ENCODE peak calls at places on chromosome 3, in six cellular contexts. B is trophoblast cell, I is IMR-90, Y is mesenchymal stem cell, D is H9, W is H1. A is an unnamed sample. For H3K4me1, the result is how much of the 10 kb centered on the place peaks cover.

GRCh38 chr3:36365829-36366228 is 14.5 kb upstream of the STAC start:
- DNase-seq in B (no peak), I (no peak), Y (no peak), D (no peak), W (no peak), A (no peak)

GRCh38 chr3:4306860-4307259 is 3.7 kb downstream of the SETMAR start:
- DNase-seq in B (peak), I (peak), Y (no peak), D (no peak), W (no peak), A (no peak)

GRCh38 chr3:47296562-47297302 is 14.0 kb downstream of the KLHL18 start:
- DNase-seq in B (no peak), I (no peak), Y (no peak), D (no peak), W (no peak), A (no peak)

GRCh38 chr3:53846134-53846850 is at the start of the genes CHDH and IL17RB:
- DNase-seq in B (peak), I (no peak), Y (no peak), D (peak), W (no peak), A (peak)

GRCh38 chr3:64163755-64164148 is 61.5 kb downstream of the PRICKLE2 start:
- DNase-seq in B (peak), I (peak), Y (peak), D (no peak), W (no peak), A (no peak)

GRCh38 chr3:152769523-152769922 is 65.4 kb upstream of the P2RY1 start:
- DNase-seq in B (peak), I (no peak), Y (peak), D (no peak), W (no peak), A (no peak)

GRCh38 chr3:141537866-141538265 is 51.0 kb downstream of the RASA2 start:
- DNase-seq in B (no peak), I (no peak), Y (no peak), D (no peak), W (no peak), A (no peak)

GRCh38 chr3:85709483-85709882 is 750.7 kb downstream of the CADM2 start:
- DNase-seq in B (no peak), I (no peak), Y (no peak), D (no peak), W (no peak), A (no peak)

GRCh38 chr3:4492240-4493007 is 724 bp upstream of the ITPR1 start:
- DNase-seq in B (peak), I (peak), Y (peak), D (peak), W (peak), A (peak)

GRCh38 chr3:67278015-67278618 is 280.0 kb downstream of the KBTBD8 start:
- DNase-seq in B (no peak), I (no peak), Y (no peak), D (no peak), W (no peak), A (no peak)

GRCh38 chr3:186268616-186269448 is 93.2 kb downstream of the DGKG start:
- DNase-seq in B (peak), I (peak), Y (peak), D (peak), W (peak), A (no peak)

GRCh38 chr3:121834079-121834730 is 655 bp downstream of the IQCB1 start:
- DNase-seq in B (peak), I (peak), Y (no peak), D (no peak), W (no peak), A (no peak)

GRCh38 chr3:44939581-44940036 is 36.4 kb downstream of the ZDHHC3 start:
- DNase-seq in B (peak), I (peak), Y (peak), D (no peak), W (no peak), A (no peak)

GRCh38 chr3:140527156-140527555 is 150.7 kb upstream of the TRIM42 start:
- DNase-seq in B (no peak), I (no peak), Y (no peak), D (no peak), W (no peak), A (no peak)

GRCh38 chr3:55488398-55489055 is 1.4 kb upstream of the WNT5A start:
- DNase-seq in B (peak), I (peak), Y (peak), D (peak), W (peak), A (peak)

GRCh38 chr3:47794585-47794984 is 8.4 kb upstream of the DHX30 start:
- DNase-seq in B (no peak), I (no peak), Y (no peak), D (no peak), W (no peak), A (no peak)

GRCh38 chr3:127987309-127987995 is 64.8 kb upstream of the SEC61A1 start:
- DNase-seq in B (no peak), I (no peak), Y (no peak), D (no peak), W (no peak), A (no peak)

GRCh38 chr3:10506696-10507095 is 1.3 kb upstream of the ATP2B2 start:
- DNase-seq in B (no peak), I (no peak), Y (no peak), D (no peak), W (no peak), A (no peak)

GRCh38 chr3:169591983-169592644 is 71.4 kb downstream of the MECOM start:
- DNase-seq in B (no peak), I (peak), Y (no peak), D (no peak), W (no peak), A (no peak)

GRCh38 chr3:142910280-142910679 is 21.4 kb upstream of the PCOLCE2 start:
- DNase-seq in B (no peak), I (no peak), Y (no peak), D (no peak), W (no peak), A (no peak)

GRCh38 chr3:178001670-178002101 is 534.5 kb upstream of the KCNMB2 start:
- DNase-seq in B (no peak), I (no peak), Y (no peak), D (no peak), W (no peak), A (no peak)

GRCh38 chr3:149198611-149199010 is 23.0 kb downstream of the CP start:
- DNase-seq in B (peak), I (peak), Y (no peak), D (peak), W (no peak), A (peak)

GRCh38 chr3:95437409-95437808 is 1374.5 kb downstream of the NSUN3 start:
- DNase-seq in B (no peak), I (no peak), Y (no peak), D (no peak), W (no peak), A (no peak)

GRCh38 chr3:141393151-141394076 is 25.1 kb downstream of the ZBTB38 start:
- DNase-seq in B (peak), I (no peak), Y (peak), D (peak), W (no peak), A (peak)

GRCh38 chr3:50381315-50381714 is 22.0 kb upstream of the TMEM115 start:
- DNase-seq in B (no peak), I (no peak), Y (no peak), D (no peak), W (no peak), A (no peak)

GRCh38 chr3:171801738-171802600 is 8.3 kb downstream of the PLD1 start:
- DNase-seq in B (peak), I (peak), Y (peak), D (no peak), W (no peak), A (no peak)

GRCh38 chr3:139629033-139629432 is 48.7 kb downstream of the NMNAT3 start:
- DNase-seq in B (peak), I (peak), Y (no peak), D (peak), W (no peak), A (no peak)

GRCh38 chr3:193134895-193135294 is 106.1 kb upstream of the PLAAT1 start:
- DNase-seq in B (peak), I (peak), Y (peak), D (no peak), W (no peak), A (no peak)

GRCh38 chr3:16789344-16790100 is 95.2 kb upstream of the PLCL2 start:
- DNase-seq in B (no peak), I (no peak), Y (no peak), D (no peak), W (no peak), A (no peak)

GRCh38 chr3:195154793-195155535 is 116.0 kb downstream of the XXYLT1 start:
- DNase-seq in B (no peak), I (peak), Y (peak), D (no peak), W (no peak), A (no peak)

GRCh38 chr3:129040039-129040336 is 20.6 kb upstream of the GP9 start:
- DNase-seq in B (no peak), I (no peak), Y (no peak), D (no peak), W (no peak), A (no peak)

GRCh38 chr3:129608936-129609590 is 2.6 kb upstream of the PLXND1 start:
- DNase-seq in B (no peak), I (no peak), Y (no peak), D (no peak), W (no peak), A (no peak)

GRCh38 chr3:36428444-36428843 is 48.1 kb downstream of the STAC start:
- DNase-seq in B (no peak), I (no peak), Y (no peak), D (no peak), W (no peak), A (no peak)

GRCh38 chr3:58200846-58201355 is 9.9 kb downstream of the DNASE1L3 start:
- DNase-seq in B (no peak), I (no peak), Y (peak), D (no peak), W (no peak), A (no peak)

GRCh38 chr3:157110761-157111238 is 49.1 kb downstream of the CCNL1 start:
- DNase-seq in B (no peak), I (no peak), Y (no peak), D (no peak), W (no peak), A (no peak)

GRCh38 chr3:97981886-97982285 is 9.7 kb upstream of the RIOX2 start:
- DNase-seq in B (peak), I (peak), Y (peak), D (no peak), W (no peak), A (no peak)

GRCh38 chr3:51388286-51389029 is 2.6 kb upstream of the RBM15B start:
- DNase-seq in B (peak), I (peak), Y (peak), D (peak), W (peak), A (no peak)

GRCh38 chr3:33211444-33211843 is 7.2 kb downstream of the SUSD5 start:
- DNase-seq in B (no peak), I (peak), Y (peak), D (no peak), W (no peak), A (no peak)

GRCh38 chr3:175246234-175246633 is 387.1 kb downstream of the NAALADL2 start:
- DNase-seq in B (no peak), I (no peak), Y (no peak), D (no peak), W (no peak), A (no peak)

GRCh38 chr3:180657094-180657493 is 22.2 kb downstream of the CCDC39 start:
- DNase-seq in B (no peak), I (no peak), Y (no peak), D (no peak), W (no peak), A (no peak)

GRCh38 chr3:102415553-102415952 is 19.3 kb upstream of the ZPLD1 start:
- DNase-seq in B (no peak), I (no peak), Y (peak), D (no peak), W (no peak), A (no peak)
- H3K14ac ChIP-seq in B (no peak), I (no peak), Y (no peak), D (no peak), W (no peak), A (no peak)

DNA sequence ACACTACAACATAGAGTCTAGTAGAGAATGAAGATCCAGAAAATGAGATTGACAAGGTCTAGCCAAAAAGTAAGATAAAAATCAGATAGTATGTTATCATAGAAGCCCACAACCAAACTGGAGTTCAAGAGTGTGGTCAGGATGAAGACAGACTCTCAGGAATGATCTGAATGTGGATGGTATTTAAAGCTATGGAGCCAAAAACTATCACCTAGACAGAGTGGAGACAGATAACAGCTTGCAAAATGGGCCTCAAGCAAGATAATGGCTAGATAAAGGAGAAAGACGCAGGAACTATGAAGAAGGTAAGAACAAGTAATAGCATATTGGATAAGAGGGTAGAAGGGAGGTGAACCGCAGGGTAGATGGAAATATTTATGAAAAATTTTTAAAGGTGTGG is 35.4 kb downstream of the ZMAT3 start:
- DNase-seq in B (peak), I (no peak), Y (no peak), D (no peak), W (no peak), A (no peak)
- H3K4me1 ChIP-seq in B (under half), I (under half), Y (under half), D (under half), W (under half), A (under half)

GRCh38 chr3:123791417-123791816 is 92.7 kb downstream of the MYLK start:
- DNase-seq in B (peak), I (peak), Y (peak), D (no peak), W (peak), A (no peak)
- H2AK5ac ChIP-seq in B (no peak), I (peak), Y (no peak), D (no peak), W (no peak), A (no peak)

DNA sequence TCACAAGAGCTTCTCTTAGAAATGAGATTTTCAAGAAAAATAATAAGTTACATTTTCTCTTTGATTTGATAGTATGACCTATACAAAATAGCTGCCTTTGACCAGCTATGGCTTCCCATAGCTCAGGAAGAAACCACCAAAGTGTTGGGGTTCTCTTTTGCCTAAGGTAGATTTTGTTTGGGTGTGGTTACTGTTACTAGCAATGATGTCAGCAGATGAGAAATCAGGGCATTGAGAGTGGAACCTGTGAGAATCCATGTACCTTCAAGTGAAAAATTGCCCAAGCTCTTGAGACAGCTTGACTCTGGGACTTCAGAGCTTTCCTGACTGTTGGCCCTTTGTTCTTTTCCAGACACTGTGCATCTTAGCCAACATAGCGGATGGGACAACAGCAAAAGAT is 45.6 kb downstream of the NME9 start:
- DNase-seq in B (peak), I (no peak), Y (no peak), D (no peak), W (no peak), A (no peak)
- H3K14ac ChIP-seq in B (no peak), I (no peak), Y (no peak), D (no peak), W (no peak), A (no peak)